ENCODE peak calls at places on chromosomes 2 and 18, in five cellular contexts. Z is stimulated activated CD4-positive, alpha-beta T cell treated with anti-CD3 and anti-CD28 coated beads, Interleukin-1b, Interleukin-23, amount 100 ng/mL, for 1 hour; P is EL; U is H4; Y is activated naive CD4-positive, alpha-beta T cell treated with anti-CD3 and anti-CD28 coated beads for 36 hours. K is an unnamed sample.

GRCh38 chr2:201203916-201204654 is 21.1 kb downstream of the CASP10 start:
- DNase-seq in Z (no peak), P (peak), U (no peak), Y (no peak), K (peak)

GRCh38 chr2:138395565-138396306 is 105.8 kb upstream of the SPOPL start:
- DNase-seq in Z (no peak), P (peak), U (peak), Y (no peak), K (no peak)

GRCh38 chr2:8542381-8543064 is 139.3 kb upstream of the ID2 start:
- DNase-seq in Z (no peak), P (no peak), U (no peak), Y (no peak), K (no peak)

GRCh38 chr2:118521272-118521671 is 326.2 kb downstream of the EN1 start:
- DNase-seq in Z (no peak), P (no peak), U (no peak), Y (no peak), K (no peak)

GRCh38 chr2:134406311-134406710 is 152.4 kb downstream of the MGAT5 start:
- DNase-seq in Z (no peak), P (no peak), U (no peak), Y (no peak), K (no peak)

GRCh38 chr2:40329739-40330047 is 122.2 kb downstream of the SLC8A1 start:
- DNase-seq in Z (no peak), P (no peak), U (no peak), Y (no peak), K (no peak)

GRCh38 chr2:19675003-19675629 is 226.7 kb downstream of the TTC32 start:
- DNase-seq in Z (no peak), P (peak), U (no peak), Y (no peak), K (no peak)

GRCh38 chr18:47594621-47595086 is 335.8 kb downstream of the SMAD2 start:
- DNase-seq in Z (no peak), P (no peak), U (no peak), Y (no peak), K (no peak)

GRCh38 chr2:7102831-7103230 is 185.6 kb downstream of the RNF144A start:
- DNase-seq in Z (no peak), P (no peak), U (no peak), Y (no peak), K (no peak)

GRCh38 chr2:175431054-175431780 is 249.7 kb upstream of the ATP5MC3 start:
- DNase-seq in Z (no peak), P (no peak), U (no peak), Y (no peak), K (no peak)

GRCh38 chr2:12558519-12558918 is 158.2 kb upstream of the TRIB2 start:
- DNase-seq in Z (no peak), P (no peak), U (no peak), Y (no peak), K (no peak)

GRCh38 chr2:148996805-148997204 is 41.7 kb upstream of the LYPD6B start:
- DNase-seq in Z (no peak), P (no peak), U (no peak), Y (no peak), K (no peak)

K was measured in AG04450.